ENCODE peak calls at places on chromosomes 3 and 15, in six cellular contexts. F is fibroblast of lung, V is GOT3, T is NAMALWA, M is astrocyte of the spinal cord, O is endothelial cell. H is an unnamed sample.

GRCh38 chr3:11613319-11613718 is 30.4 kb downstream of the VGLL4 start:
- DNase-seq in F (no peak), V (no peak), T (no peak), M (no peak), O (no peak), H (no peak)

GRCh38 chr15:55897560-55898336 is 95.7 kb downstream of the NEDD4 start:
- DNase-seq in F (peak; percentile 65), V (no peak), T (peak; percentile 42), M (peak; percentile 52), O (peak; percentile 70), H (peak; percentile 47)

GRCh38 chr15:78880242-78880533 is 7.5 kb downstream of the MORF4L1 start:
- DNase-seq in F (peak; percentile 56), V (no peak), T (no peak), M (peak; percentile 44), O (no peak), H (no peak)

GRCh38 chr15:71653986-71654713 is 156.2 kb upstream of the NR2E3 start:
- DNase-seq in F (no peak), V (no peak), T (no peak), M (no peak), O (no peak), H (no peak)

GRCh38 chr3:32865364-32865763 is 47.6 kb downstream of the TRIM71 start:
- DNase-seq in F (peak; percentile 14), V (no peak), T (no peak), M (no peak), O (no peak), H (no peak)

GRCh38 chr3:148641712-148642111 is 56.0 kb upstream of the AGTR1 start:
- DNase-seq in F (no peak), V (no peak), T (no peak), M (no peak), O (no peak), H (no peak)

GRCh38 chr3:132509096-132509495 is 88.0 kb upstream of the ACKR4 start:
- DNase-seq in F (no peak), V (no peak), T (no peak), M (no peak), O (no peak), H (no peak)

GRCh38 chr3:124584245-124584551 is 146.1 kb upstream of the UMPS start:
- DNase-seq in F (no peak), V (no peak), T (no peak), M (no peak), O (no peak), H (no peak)

GRCh38 chr15:84749111-84749991 is 959 bp downstream of the ZNF592 start:
- DNase-seq in F (peak; percentile 22), V (no peak), T (peak; percentile 82), M (no peak), O (peak; percentile 19), H (peak; percentile 41)

GRCh38 chr3:11553436-11554235 is 90.1 kb downstream of the VGLL4 start:
- DNase-seq in F (peak; percentile 68), V (no peak), T (no peak), M (peak; percentile 62), O (no peak), H (no peak)

GRCh38 chr3:185763347-185764010 is 61.4 kb downstream of the IGF2BP2 start:
- DNase-seq in F (no peak), V (no peak), T (no peak), M (no peak), O (no peak), H (no peak)

GRCh38 chr15:75776075-75776443 is 63.4 kb upstream of the CSPG4 start:
- DNase-seq in F (peak; percentile 31), V (no peak), T (no peak), M (peak; percentile 53), O (no peak), H (no peak)

GRCh38 chr3:173653781-173654180 is 256.2 kb downstream of the NLGN1 start:
- DNase-seq in F (peak; percentile 35), V (no peak), T (no peak), M (no peak), O (no peak), H (no peak)

GRCh38 chr3:140008693-140008980 is 73.7 kb downstream of the CLSTN2 start:
- DNase-seq in F (no peak), V (no peak), T (no peak), M (no peak), O (no peak), H (no peak)

GRCh38 chr3:31196881-31197364 is 302.5 kb upstream of the GADL1 start:
- DNase-seq in F (peak; percentile 66), V (no peak), T (no peak), M (peak; percentile 74), O (no peak), H (no peak)

GRCh38 chr3:51384145-51384729 is 854 bp upstream of the MANF start:
- DNase-seq in F (no peak), V (no peak), T (no peak), M (no peak), O (peak; percentile 38), H (no peak)

GRCh38 chr15:90718232-90718631 is 1.1 kb downstream of the BLM start:
- DNase-seq in F (no peak), V (no peak), T (peak; percentile 24), M (no peak), O (no peak), H (no peak)

GRCh38 chr15:100858294-100858693 is 21.3 kb upstream of the ALDH1A3 start:
- DNase-seq in F (no peak), V (no peak), T (no peak), M (no peak), O (no peak), H (no peak)

GRCh38 chr15:65377105-65377975 is 462 bp downstream of the IGDCC3 start:
- DNase-seq in F (peak; percentile 21), V (no peak), T (no peak), M (peak; percentile 20), O (peak; percentile 59), H (no peak)

GRCh38 chr15:57312006-57312322 is 64.3 kb upstream of the CGNL1 start:
- DNase-seq in F (no peak), V (no peak), T (no peak), M (no peak), O (no peak), H (no peak)

GRCh38 chr15:57118013-57118799 is 199.8 kb downstream of the TCF12 start:
- DNase-seq in F (peak; percentile 19), V (no peak), T (no peak), M (peak; percentile 33), O (no peak), H (no peak)

GRCh38 chr3:171977860-171978259 is 61.5 kb upstream of the FNDC3B start:
- DNase-seq in F (no peak), V (no peak), T (peak; percentile 68), M (no peak), O (no peak), H (no peak)

GRCh38 chr15:67373266-67373665 is 118.7 kb downstream of the IQCH start:
- DNase-seq in F (no peak), V (no peak), T (no peak), M (no peak), O (no peak), H (no peak)

GRCh38 chr3:133943639-133944131 is 48.0 kb upstream of the RAB6B start:
- DNase-seq in F (peak; percentile 95), V (no peak), T (no peak), M (peak; percentile 96), O (no peak), H (no peak)

GRCh38 chr15:48190932-48191573 is 412 bp upstream of the CTXN2 start:
- DNase-seq in F (peak; percentile 76), V (no peak), T (peak; percentile 26), M (peak; percentile 82), O (peak; percentile 91), H (peak; percentile 71)

GRCh38 chr15:35669021-35669420 is 123.1 kb upstream of the DPH6 start:
- DNase-seq in F (no peak), V (no peak), T (no peak), M (no peak), O (no peak), H (no peak)

GRCh38 chr3:101184111-101184510 is 136.3 kb downstream of the IMPG2 start:
- DNase-seq in F (no peak), V (no peak), T (no peak), M (no peak), O (no peak), H (no peak)

H was measured in transverse colon.